ENCODE peak calls at places on chromosomes 12 and 14, in five cellular contexts. A is tibial artery, H is HCT116, L is H1, Q is PC-3. Y is an unnamed sample. For H3K4me1, the result is how much of the 10 kb centered on the place peaks cover.

GRCh38 chr14:37591311-37591940 is 3.6 kb downstream of the FOXA1 start:
- DNase-seq in A (no peak), H (no peak), L (no peak), Q (peak), Y (no peak)

GRCh38 chr12:101859664-101860607 is 17.4 kb upstream of the DRAM1 start:
- DNase-seq in A (no peak), H (no peak), L (no peak), Q (no peak), Y (no peak)

GRCh38 chr14:74502236-74503019 is 8.9 kb downstream of the ISCA2 start:
- DNase-seq in A (no peak), H (no peak), L (no peak), Q (peak), Y (no peak)

GRCh38 chr14:57293851-57294837 is 25.4 kb downstream of the AP5M1 start:
- DNase-seq in A (no peak), H (no peak), L (no peak), Q (peak), Y (no peak)

GRCh38 chr14:69287096-69287991 is 27.4 kb downstream of the GALNT16 start:
- DNase-seq in A (peak), H (no peak), L (no peak), Q (peak), Y (no peak)

GRCh38 chr14:24241829-24242443 is 487 bp downstream of the TINF2 start:
- DNase-seq in A (peak), H (peak), L (peak), Q (peak), Y (peak)

GRCh38 chr14:69204753-69205152 is 13.5 kb downstream of the EXD2 start:
- DNase-seq in A (no peak), H (no peak), L (no peak), Q (peak), Y (no peak)

GRCh38 chr12:124386661-124387509 is 92.0 kb downstream of the RFLNA start:
- DNase-seq in A (no peak), H (no peak), L (no peak), Q (peak), Y (no peak)

GRCh38 chr12:91633206-91633605 is 450.6 kb upstream of the DCN start:
- DNase-seq in A (no peak), H (no peak), L (no peak), Q (no peak), Y (no peak)

GRCh38 chr14:67411820-67412421 is at the start of gene PLEK2:
- DNase-seq in A (no peak), H (peak), L (no peak), Q (peak), Y (no peak)

GRCh38 chr12:6551063-6551461 is 4.8 kb downstream of the IFFO1 start:
- DNase-seq in A (peak), H (no peak), L (no peak), Q (no peak), Y (no peak)

GRCh38 chr12:75812341-75813018 is 219.1 kb downstream of the PHLDA1 start:
- DNase-seq in A (no peak), H (no peak), L (peak), Q (no peak), Y (no peak)

GRCh38 chr14:33184587-33184986 is 245.9 kb downstream of the NPAS3 start:
- DNase-seq in A (no peak), H (no peak), L (no peak), Q (peak), Y (no peak)

GRCh38 chr14:37939442-37940028 is 268.2 kb upstream of the SSTR1 start:
- DNase-seq in A (no peak), H (no peak), L (no peak), Q (no peak), Y (no peak)

GRCh38 chr14:63394856-63395255 is 76.1 kb upstream of the GPHB5 start:
- DNase-seq in A (no peak), H (no peak), L (no peak), Q (no peak), Y (no peak)

GRCh38 chr14:21647380-21647779 is 6.3 kb upstream of the OR4E2 start:
- DNase-seq in A (no peak), H (no peak), L (no peak), Q (no peak), Y (no peak)

GRCh38 chr12:56034586-56035332 is 7.0 kb upstream of the RPS26 start:
- DNase-seq in A (no peak), H (no peak), L (no peak), Q (no peak), Y (no peak)

GRCh38 chr12:30098677-30099076 is 314.9 kb upstream of the TMTC1 start:
- DNase-seq in A (no peak), H (no peak), L (no peak), Q (no peak), Y (no peak)

GRCh38 chr12:47604474-47604873 is 101.4 kb downstream of the RPAP3 start:
- DNase-seq in A (no peak), H (no peak), L (no peak), Q (peak), Y (no peak)

GRCh38 chr12:128056299-128056885 is 210.6 kb upstream of the TMEM132C start:
- DNase-seq in A (no peak), H (no peak), L (no peak), Q (no peak), Y (no peak)

GRCh38 chr14:71932229-71932951 is at the start of gene RGS6:
- DNase-seq in A (no peak), H (peak), L (peak), Q (peak), Y (peak)

GRCh38 chr12:6567112-6567680 is 895 bp downstream of the NOP2 start:
- DNase-seq in A (no peak), H (no peak), L (no peak), Q (peak), Y (no peak)

GRCh38 chr12:53696285-53696654 is 20.4 kb upstream of the ATP5MC2 start:
- DNase-seq in A (no peak), H (peak), L (peak), Q (peak), Y (peak)

GRCh38 chr14:51846631-51847488 is 13.6 kb upstream of the GNG2 start:
- DNase-seq in A (no peak), H (no peak), L (peak), Q (no peak), Y (peak)
- H3K4me1 ChIP-seq in A (under half), H (under half), L (under half), Q (under half), Y (under half)

GRCh38 chr12:4538207-4539160 is at the start of gene RAD51AP1:
- DNase-seq in A (peak), H (peak), L (peak), Q (peak), Y (peak)

GRCh38 chr12:4535871-4536270 is 2.8 kb upstream of the RAD51AP1 start:
- DNase-seq in A (no peak), H (no peak), L (no peak), Q (no peak), Y (no peak)

GRCh38 chr12:4540633-4541032 is 1.9 kb downstream of the RAD51AP1 start:
- DNase-seq in A (no peak), H (no peak), L (no peak), Q (no peak), Y (no peak)

GRCh38 chr12:4539167-4539870 is 629 bp downstream of the RAD51AP1 start:
- DNase-seq in A (no peak), H (no peak), L (no peak), Q (peak), Y (no peak)

GRCh38 chr12:4540170-4540569 is 1.5 kb downstream of the RAD51AP1 start:
- DNase-seq in A (no peak), H (no peak), L (no peak), Q (no peak), Y (no peak)
- H3K27ac ChIP-seq in A (no peak), H (no peak), L (no peak), Q (no peak), Y (no peak)

GRCh38 chr12:12812605-12813119 is 484 bp upstream of the DDX47 start:
- DNase-seq in A (no peak), H (no peak), L (no peak), Q (no peak), Y (no peak)
- H3K4me1 ChIP-seq in A (under half), H (under half), L (under half), Q (under half), Y (under half)

GRCh38 chr12:50666023-50666422 is 97.9 kb upstream of the ATF1 start:
- DNase-seq in A (no peak), H (no peak), L (no peak), Q (no peak), Y (no peak)
- H3K27ac ChIP-seq in A (no peak), H (no peak), L (no peak), Q (no peak), Y (no peak)

GRCh38 chr12:48814313-48815280 is 3.7 kb upstream of the CACNB3 start:
- DNase-seq in A (peak), H (peak), L (no peak), Q (peak), Y (no peak)
- H3K4me1 ChIP-seq in A (under half), H (under half), L (under half), Q (under half), Y (under half)

GRCh38 chr14:102058146-102058545 is 28.7 kb downstream of the HSP90AA1 start:
- DNase-seq in A (no peak), H (no peak), L (no peak), Q (no peak), Y (no peak)

GRCh38 chr14:102066041-102066451 is 20.8 kb downstream of the HSP90AA1 start:
- DNase-seq in A (no peak), H (no peak), L (no peak), Q (no peak), Y (no peak)

GRCh38 chr14:102063092-102063807 is 23.6 kb downstream of the HSP90AA1 start:
- DNase-seq in A (peak), H (peak), L (no peak), Q (peak), Y (no peak)

GRCh38 chr14:102058931-102059330 is 27.9 kb downstream of the HSP90AA1 start:
- DNase-seq in A (no peak), H (no peak), L (no peak), Q (no peak), Y (no peak)

GRCh38 chr14:102063808-102064429 is 22.9 kb downstream of the HSP90AA1 start:
- DNase-seq in A (no peak), H (no peak), L (no peak), Q (no peak), Y (no peak)
- H3K27ac ChIP-seq in A (peak), H (peak), L (no peak), Q (peak), Y (no peak)

DNA sequence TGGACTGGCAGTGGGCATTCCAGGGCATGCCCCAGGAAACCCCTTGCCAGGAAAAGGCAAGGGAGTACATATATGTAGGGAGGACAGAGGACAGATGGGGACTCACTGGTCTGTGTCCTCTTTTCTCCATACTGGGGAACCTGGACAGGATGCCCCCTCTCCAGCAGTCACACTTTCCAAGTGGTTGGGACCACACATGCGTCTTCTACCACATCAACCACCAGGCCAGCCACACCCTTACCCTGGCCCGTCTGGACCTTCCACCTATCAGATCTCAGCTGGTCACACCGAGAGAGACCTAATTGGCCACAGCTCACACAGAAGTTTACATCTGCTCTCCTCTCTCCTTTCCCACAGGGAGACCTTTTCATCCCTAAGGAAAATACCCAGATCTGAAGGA is 8.3 kb downstream of the ANKRD33 start:
- DNase-seq in A (no peak), H (no peak), L (no peak), Q (no peak), Y (no peak)
- H3K4me1 ChIP-seq in A (under half), H (under half), L (under half), Q (under half), Y (under half)

DNA sequence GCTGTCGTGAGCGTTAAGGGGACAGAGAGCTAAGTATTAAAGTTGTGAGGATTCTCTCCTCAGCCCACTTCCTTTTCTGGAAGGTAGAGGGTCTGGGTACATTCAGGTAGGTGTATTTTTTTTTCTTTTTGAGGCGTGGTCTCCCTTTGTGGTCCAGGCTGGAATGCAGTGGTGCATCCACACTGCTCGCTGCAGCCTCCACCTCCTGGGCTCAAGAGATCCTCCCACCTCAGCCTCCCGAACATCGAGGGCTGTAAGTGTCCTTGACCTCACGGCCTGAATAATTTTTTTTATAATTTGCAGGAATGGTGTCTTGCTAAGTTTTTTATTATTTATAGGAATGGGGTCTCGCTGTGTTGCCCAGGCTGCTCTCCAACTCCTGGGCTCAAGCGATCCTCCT is 1.4 kb downstream of the PUS1 start:
- DNase-seq in A (no peak), H (no peak), L (no peak), Q (no peak), Y (no peak)
- H3K27ac ChIP-seq in A (no peak), H (peak), L (no peak), Q (no peak), Y (no peak)